ENCODE peak calls at places on chromosomes 7 and 10, in eight cellular contexts. One of them, this sample, is unnamed. For H3K36me3, the result is how much of the 10 kb centered on the place peaks cover.

GRCh38 chr7:151745090-151745638 is 131.8 kb downstream of the PRKAG2 start:
- DNase-seq in lower lobe of right lung: peak
- DNase-seq in SJSA1: peak
- DNase-seq in body of pancreas: peak
- DNase-seq in transverse colon: peak
- DNase-seq in pancreas: peak
- DNase-seq in uterus: no peak
- DNase-seq in psoas muscle: peak
- DNase-seq in this sample: peak

GRCh38 chr7:130893441-130893894 is 159.5 kb upstream of the KLF14 start:
- DNase-seq in lower lobe of right lung: no peak
- DNase-seq in SJSA1: peak
- DNase-seq in body of pancreas: no peak
- DNase-seq in transverse colon: no peak
- DNase-seq in pancreas: no peak
- DNase-seq in uterus: no peak
- DNase-seq in psoas muscle: no peak
- DNase-seq in this sample: peak

GRCh38 chr10:63547628-63548356 is 26.6 kb downstream of the REEP3 start:
- DNase-seq in lower lobe of right lung: no peak
- DNase-seq in SJSA1: no peak
- DNase-seq in body of pancreas: peak
- DNase-seq in transverse colon: no peak
- DNase-seq in pancreas: no peak
- DNase-seq in uterus: no peak
- DNase-seq in psoas muscle: no peak
- DNase-seq in this sample: no peak

GRCh38 chr7:112069879-112070321 is 136.3 kb downstream of the DOCK4 start:
- DNase-seq in lower lobe of right lung: no peak
- DNase-seq in SJSA1: no peak
- DNase-seq in body of pancreas: no peak
- DNase-seq in transverse colon: no peak
- DNase-seq in pancreas: no peak
- DNase-seq in uterus: no peak
- DNase-seq in psoas muscle: no peak
- DNase-seq in this sample: no peak

GRCh38 chr7:104650991-104651680 is 322.7 kb downstream of the LHFPL3 start:
- DNase-seq in lower lobe of right lung: no peak
- DNase-seq in SJSA1: no peak
- DNase-seq in body of pancreas: peak
- DNase-seq in transverse colon: peak
- DNase-seq in pancreas: peak
- DNase-seq in uterus: no peak
- DNase-seq in psoas muscle: no peak
- DNase-seq in this sample: no peak

GRCh38 chr10:45602082-45602730 is 70.4 kb downstream of the ZFAND4 start:
- DNase-seq in lower lobe of right lung: no peak
- DNase-seq in SJSA1: no peak
- DNase-seq in body of pancreas: no peak
- DNase-seq in transverse colon: no peak
- DNase-seq in pancreas: no peak
- DNase-seq in uterus: no peak
- DNase-seq in psoas muscle: no peak
- DNase-seq in this sample: no peak

GRCh38 chr7:12028508-12028907 is 182.6 kb upstream of the TMEM106B start:
- DNase-seq in lower lobe of right lung: no peak
- DNase-seq in SJSA1: no peak
- DNase-seq in body of pancreas: no peak
- DNase-seq in transverse colon: no peak
- DNase-seq in pancreas: no peak
- DNase-seq in uterus: no peak
- DNase-seq in psoas muscle: no peak
- DNase-seq in this sample: no peak

GRCh38 chr7:70474639-70475234 is 657.2 kb upstream of the GALNT17 start:
- DNase-seq in lower lobe of right lung: no peak
- DNase-seq in SJSA1: no peak
- DNase-seq in body of pancreas: no peak
- DNase-seq in transverse colon: no peak
- DNase-seq in pancreas: no peak
- DNase-seq in uterus: no peak
- DNase-seq in psoas muscle: no peak
- DNase-seq in this sample: no peak

GRCh38 chr7:90209776-90210175 is 1.8 kb upstream of the STEAP2 start:
- DNase-seq in lower lobe of right lung: no peak
- DNase-seq in SJSA1: no peak
- DNase-seq in body of pancreas: no peak
- DNase-seq in transverse colon: no peak
- DNase-seq in pancreas: no peak
- DNase-seq in uterus: no peak
- DNase-seq in psoas muscle: no peak
- DNase-seq in this sample: no peak

GRCh38 chr7:64562621-64563275 is at the start of gene ZNF680:
- DNase-seq in lower lobe of right lung: peak
- DNase-seq in SJSA1: peak
- DNase-seq in body of pancreas: peak
- DNase-seq in transverse colon: peak
- DNase-seq in pancreas: peak
- DNase-seq in uterus: peak
- DNase-seq in psoas muscle: peak
- DNase-seq in this sample: peak

GRCh38 chr10:132918617-132919373 is 23.6 kb downstream of the CFAP46 start:
- DNase-seq in lower lobe of right lung: peak
- DNase-seq in SJSA1: no peak
- DNase-seq in body of pancreas: no peak
- DNase-seq in transverse colon: no peak
- DNase-seq in pancreas: no peak
- DNase-seq in uterus: no peak
- DNase-seq in psoas muscle: no peak
- DNase-seq in this sample: no peak

GRCh38 chr10:100825946-100826660 is 80.7 kb downstream of the PAX2 start:
- DNase-seq in lower lobe of right lung: peak
- DNase-seq in SJSA1: no peak
- DNase-seq in body of pancreas: no peak
- DNase-seq in transverse colon: no peak
- DNase-seq in pancreas: no peak
- DNase-seq in uterus: no peak
- DNase-seq in psoas muscle: no peak
- DNase-seq in this sample: peak

GRCh38 chr7:19020062-19020461 is 97.4 kb downstream of the TWIST1 start:
- DNase-seq in lower lobe of right lung: no peak
- DNase-seq in SJSA1: no peak
- DNase-seq in body of pancreas: no peak
- DNase-seq in transverse colon: no peak
- DNase-seq in pancreas: no peak
- DNase-seq in uterus: no peak
- DNase-seq in psoas muscle: no peak
- DNase-seq in this sample: no peak

GRCh38 chr7:26153246-26153822 is 1.3 kb downstream of the NFE2L3 start:
- DNase-seq in lower lobe of right lung: no peak
- DNase-seq in SJSA1: no peak
- DNase-seq in body of pancreas: no peak
- DNase-seq in transverse colon: peak
- DNase-seq in pancreas: no peak
- DNase-seq in uterus: no peak
- DNase-seq in psoas muscle: no peak
- DNase-seq in this sample: no peak

GRCh38 chr7:55021951-55022617 is 3.3 kb downstream of the EGFR start:
- DNase-seq in lower lobe of right lung: no peak
- DNase-seq in SJSA1: no peak
- DNase-seq in body of pancreas: no peak
- DNase-seq in transverse colon: no peak
- DNase-seq in pancreas: no peak
- DNase-seq in uterus: no peak
- DNase-seq in psoas muscle: peak
- DNase-seq in this sample: no peak

GRCh38 chr7:90469554-90469953 is at the start of gene PTTG1IP2:
- DNase-seq in lower lobe of right lung: no peak
- DNase-seq in SJSA1: no peak
- DNase-seq in body of pancreas: no peak
- DNase-seq in transverse colon: no peak
- DNase-seq in pancreas: no peak
- DNase-seq in uterus: no peak
- DNase-seq in psoas muscle: no peak
- DNase-seq in this sample: no peak

GRCh38 chr10:23918090-23918704 is 290.7 kb upstream of the KIAA1217 start:
- DNase-seq in lower lobe of right lung: no peak
- DNase-seq in SJSA1: no peak
- DNase-seq in body of pancreas: no peak
- DNase-seq in transverse colon: no peak
- DNase-seq in pancreas: no peak
- DNase-seq in uterus: no peak
- DNase-seq in psoas muscle: no peak
- DNase-seq in this sample: no peak

GRCh38 chr10:28219241-28219640 is 83.6 kb downstream of the MPP7 start:
- DNase-seq in lower lobe of right lung: no peak
- DNase-seq in SJSA1: peak
- DNase-seq in body of pancreas: no peak
- DNase-seq in transverse colon: no peak
- DNase-seq in pancreas: no peak
- DNase-seq in uterus: no peak
- DNase-seq in psoas muscle: no peak
- DNase-seq in this sample: no peak

GRCh38 chr10:94363251-94363565 is 469 bp upstream of the NOC3L start:
- DNase-seq in lower lobe of right lung: no peak
- DNase-seq in SJSA1: no peak
- DNase-seq in body of pancreas: no peak
- DNase-seq in transverse colon: no peak
- DNase-seq in pancreas: no peak
- DNase-seq in uterus: no peak
- DNase-seq in psoas muscle: no peak
- DNase-seq in this sample: no peak
- H3K4me3 ChIP-seq in lower lobe of right lung: peak
- H3K4me3 ChIP-seq in SJSA1: peak
- H3K4me3 ChIP-seq in body of pancreas: peak
- H3K4me3 ChIP-seq in transverse colon: peak
- H3K4me3 ChIP-seq in pancreas: no peak
- H3K4me3 ChIP-seq in uterus: peak
- H3K4me3 ChIP-seq in psoas muscle: peak
- H3K4me3 ChIP-seq in this sample: peak

GRCh38 chr10:93352638-93353383 is 129.3 kb downstream of the MYOF start:
- DNase-seq in lower lobe of right lung: no peak
- DNase-seq in SJSA1: peak
- DNase-seq in body of pancreas: no peak
- DNase-seq in transverse colon: no peak
- DNase-seq in pancreas: no peak
- DNase-seq in uterus: no peak
- DNase-seq in psoas muscle: no peak
- DNase-seq in this sample: no peak
- H3K36me3 ChIP-seq in lower lobe of right lung: half or more
- H3K36me3 ChIP-seq in SJSA1: half or more
- H3K36me3 ChIP-seq in body of pancreas: under half
- H3K36me3 ChIP-seq in transverse colon: under half
- H3K36me3 ChIP-seq in pancreas: under half
- H3K36me3 ChIP-seq in uterus: under half
- H3K36me3 ChIP-seq in psoas muscle: under half
- H3K36me3 ChIP-seq in this sample: half or more

DNA sequence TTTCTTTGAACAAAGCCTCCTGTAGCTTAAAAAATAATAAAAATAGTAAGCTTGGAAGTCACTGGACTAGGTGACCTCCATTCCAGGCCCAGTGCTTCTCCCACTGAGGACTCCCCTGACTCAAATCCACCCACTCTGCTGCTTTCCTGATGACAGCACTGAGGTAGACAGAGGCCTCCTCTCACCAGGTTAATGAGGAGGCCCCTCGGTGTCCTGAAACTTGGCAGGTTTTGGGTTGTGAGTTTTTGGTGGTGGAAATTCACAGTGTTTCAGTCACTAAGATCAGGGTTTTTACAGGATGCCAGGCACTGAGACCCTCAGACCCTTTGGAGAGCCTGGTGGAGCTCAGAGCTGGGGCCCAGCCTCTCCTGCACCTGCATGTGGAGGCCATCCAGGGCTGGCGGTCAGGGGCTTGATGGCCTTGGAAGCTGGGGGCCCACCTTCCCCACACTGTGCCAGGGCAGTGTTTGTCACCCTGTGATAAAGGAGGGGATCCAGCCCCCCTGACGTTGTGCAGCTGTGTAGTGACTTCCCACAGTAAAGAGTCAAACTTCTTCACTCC is 19.1 kb downstream of the TSPAN14 start:
- DNase-seq in lower lobe of right lung: no peak
- DNase-seq in SJSA1: no peak
- DNase-seq in body of pancreas: no peak
- DNase-seq in transverse colon: no peak
- DNase-seq in pancreas: no peak
- DNase-seq in uterus: no peak
- DNase-seq in psoas muscle: no peak
- DNase-seq in this sample: peak
- H3K4me3 ChIP-seq in lower lobe of right lung: no peak
- H3K4me3 ChIP-seq in SJSA1: no peak
- H3K4me3 ChIP-seq in body of pancreas: no peak
- H3K4me3 ChIP-seq in transverse colon: no peak
- H3K4me3 ChIP-seq in pancreas: no peak
- H3K4me3 ChIP-seq in uterus: no peak
- H3K4me3 ChIP-seq in psoas muscle: no peak
- H3K4me3 ChIP-seq in this sample: no peak

DNA sequence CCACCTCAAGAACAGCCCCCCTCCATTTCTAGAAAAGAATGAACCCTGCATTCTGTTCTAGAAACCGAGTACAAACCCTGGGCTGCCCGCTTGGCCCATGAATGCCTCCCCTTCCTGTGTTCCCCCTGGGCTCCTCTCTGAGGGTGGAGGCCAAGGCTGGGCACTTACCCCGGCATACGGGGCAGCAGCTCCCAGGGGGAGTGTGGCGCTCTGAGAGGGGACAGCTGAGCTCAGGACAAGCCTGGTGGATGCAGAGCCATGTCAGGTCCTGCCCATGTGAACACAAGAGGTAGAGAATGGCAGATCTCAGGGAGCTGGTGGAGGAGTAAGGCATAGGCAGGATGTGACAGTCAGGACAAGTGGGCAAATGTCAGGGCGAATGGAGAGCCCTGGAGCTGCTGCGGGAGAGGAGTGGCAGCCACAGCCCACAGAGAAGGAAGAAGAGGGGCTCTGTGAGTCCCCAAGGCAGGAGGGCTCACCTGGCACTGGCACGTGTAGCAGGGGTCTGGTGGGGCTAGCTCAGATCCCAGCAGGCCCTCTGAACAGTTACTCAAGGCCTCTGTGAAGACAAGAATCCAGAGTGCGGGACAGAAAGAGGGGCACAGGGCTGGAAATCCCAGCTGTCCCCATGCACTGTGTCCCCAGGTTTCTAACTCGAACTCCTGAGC is 18.9 kb downstream of the ATP6V1F start:
- DNase-seq in lower lobe of right lung: peak
- DNase-seq in SJSA1: no peak
- DNase-seq in body of pancreas: no peak
- DNase-seq in transverse colon: no peak
- DNase-seq in pancreas: no peak
- DNase-seq in uterus: no peak
- DNase-seq in psoas muscle: no peak
- DNase-seq in this sample: no peak
- H3K36me3 ChIP-seq in lower lobe of right lung: under half
- H3K36me3 ChIP-seq in SJSA1: under half
- H3K36me3 ChIP-seq in body of pancreas: under half
- H3K36me3 ChIP-seq in transverse colon: under half
- H3K36me3 ChIP-seq in pancreas: under half
- H3K36me3 ChIP-seq in uterus: under half
- H3K36me3 ChIP-seq in psoas muscle: under half
- H3K36me3 ChIP-seq in this sample: under half

This sample was measured in ascending aorta.